ENCODE peak calls at places on chromosomes 2 and 18, in seven cellular contexts. H is K562; A is posterior cingulate gyrus; Y is activated naive CD4-positive, alpha-beta T cell; W is amygdala; R is brain pericyte; B is coronary artery. S is an unnamed sample.

GRCh38 chr2:176566936-176567335 is 297.7 kb downstream of the MTX2 start:
- DNase-seq in H (no peak), A (no peak), Y (no peak), W (no peak), R (no peak), B (no peak), S (no peak)

GRCh38 chr2:70123051-70123828 is 36.0 kb downstream of the PCBP1 start:
- DNase-seq in H (peak; percentile 50), A (no peak), Y (no peak), W (no peak), R (no peak), B (peak; percentile 79), S (peak; percentile 89)

GRCh38 chr18:23194150-23194968 is 59.1 kb downstream of the CABLES1 start:
- DNase-seq in H (no peak), A (peak; percentile 34), Y (no peak), W (no peak), R (no peak), B (no peak), S (no peak)

GRCh38 chr18:47403949-47404348 is 152.5 kb upstream of the SKOR2 start:
- DNase-seq in H (no peak), A (no peak), Y (no peak), W (no peak), R (no peak), B (no peak), S (no peak)

GRCh38 chr2:202185816-202186221 is 52.6 kb downstream of the SUMO1 start:
- DNase-seq in H (no peak), A (no peak), Y (no peak), W (no peak), R (no peak), B (no peak), S (peak; percentile 32)

GRCh38 chr2:73111300-73112025 is 1.3 kb downstream of the RAB11FIP5 start:
- DNase-seq in H (peak; percentile 48), A (no peak), Y (no peak), W (no peak), R (no peak), B (no peak), S (peak; percentile 60)

GRCh38 chr2:239819974-239820555 is 205.1 kb downstream of the NDUFA10 start:
- DNase-seq in H (no peak), A (no peak), Y (no peak), W (no peak), R (no peak), B (peak; percentile 67), S (peak; percentile 50)

GRCh38 chr2:96873651-96874096 is 3.8 kb upstream of the SEMA4C start:
- DNase-seq in H (peak; percentile 43), A (no peak), Y (no peak), W (no peak), R (no peak), B (no peak), S (no peak)

GRCh38 chr2:28342081-28342967 is 50.3 kb upstream of the FOSL2 start:
- DNase-seq in H (peak; percentile 28), A (no peak), Y (no peak), W (no peak), R (peak; percentile 96), B (peak; percentile 92), S (peak; percentile 96)

GRCh38 chr2:170815746-170816498 is 765 bp upstream of the GAD1 start:
- DNase-seq in H (peak; percentile 85), A (no peak), Y (peak; percentile 17), W (no peak), R (no peak), B (no peak), S (peak; percentile 48)

GRCh38 chr2:65663831-65664407 is 231.5 kb upstream of the SPRED2 start:
- DNase-seq in H (no peak), A (no peak), Y (no peak), W (no peak), R (no peak), B (no peak), S (no peak)

GRCh38 chr18:58400337-58400885 is 228.5 kb downstream of the ALPK2 start:
- DNase-seq in H (no peak), A (no peak), Y (no peak), W (no peak), R (no peak), B (no peak), S (no peak)